ENCODE peak calls at places on chromosome 2, in four cellular contexts. Z is GM10248, I is adipocyte, P is NCI-H748 treated with DMSO at 0.1 percent for 48 hours. D is an unnamed sample.

GRCh38 chr2:189066037-189066436 is 91.9 kb downstream of the COL3A1 start:
- DNase-seq in P (no peak), Z (no peak), I (no peak), D (no peak)

GRCh38 chr2:176171331-176172006 is 14.4 kb downstream of the HOXD3 start:
- DNase-seq in I (no peak), Z (no peak), P (no peak), D (no peak)

GRCh38 chr2:85949280-85949679 is 60.5 kb upstream of the ST3GAL5 start:
- DNase-seq in Z (no peak), I (no peak), P (no peak), D (no peak)

GRCh38 chr2:71157124-71157802 is 26.8 kb downstream of the MPHOSPH10 start:
- DNase-seq in Z (peak; percentile 63), I (peak; percentile 69), P (peak; percentile 11), D (peak; percentile 14)

GRCh38 chr2:197179744-197180498 is 130.7 kb downstream of the ANKRD44 start:
- DNase-seq in I (peak; percentile 58), P (no peak), Z (no peak), D (peak; percentile 56)

GRCh38 chr2:86825728-86826386 is 35.1 kb upstream of the CD8A start:
- DNase-seq in Z (no peak), P (no peak), I (no peak), D (no peak)

GRCh38 chr2:175914846-175915245 is 87.2 kb downstream of the LNPK start:
- DNase-seq in Z (no peak), P (no peak), I (no peak), D (no peak)

GRCh38 chr2:1988049-1988448 is 243.7 kb upstream of the PXDN start:
- DNase-seq in I (no peak), Z (no peak), P (no peak), D (no peak)

GRCh38 chr2:24342110-24342910 is 18.0 kb downstream of the ITSN2 start:
- DNase-seq in P (no peak), Z (peak; percentile 37), I (peak; percentile 54), D (peak; percentile 24)

GRCh38 chr2:195603408-195603807 is 53.6 kb upstream of the SLC39A10 start:
- DNase-seq in Z (no peak), P (no peak), I (no peak), D (no peak)

GRCh38 chr2:40178171-40178778 is 273.6 kb downstream of the SLC8A1 start:
- DNase-seq in P (no peak), Z (no peak), I (no peak), D (no peak)

GRCh38 chr2:61538920-61539559 is 884 bp upstream of the XPO1 start:
- DNase-seq in P (no peak), I (peak; percentile 56), Z (no peak), D (peak; percentile 21)

GRCh38 chr2:86603892-86604291 is 19.8 kb downstream of the RNF103 start:
- DNase-seq in Z (no peak), I (no peak), P (no peak), D (no peak)

D was measured in AG10803.